ENCODE peak calls at places on chromosomes 13 and 19, in eight cellular contexts. Z is iPS DF 19.7, I is HS-5, Y is SHP77, V is H9, C is aorta, D is EL, F is NCI-H524. Q is an unnamed sample.

GRCh38 chr13:106238690-106239089 is 296.8 kb downstream of the EFNB2 start:
- DNase-seq in Z (no peak), F (no peak), Y (no peak), V (no peak), C (no peak), I (no peak), D (no peak), Q (no peak)

GRCh38 chr13:44040754-44041100 is 161.0 kb downstream of the LACC1 start:
- DNase-seq in D (peak; percentile 10), V (no peak), I (no peak), Z (no peak), Y (no peak), F (no peak), C (no peak), Q (no peak)

GRCh38 chr13:40490086-40490723 is 176.2 kb downstream of the FOXO1 start:
- DNase-seq in V (no peak), Y (no peak), I (no peak), F (peak; percentile 72), C (no peak), D (no peak), Z (no peak), Q (peak; percentile 53)

GRCh38 chr19:55535173-55535572 is 1.8 kb downstream of the SBK2 start:
- DNase-seq in F (no peak), Z (no peak), C (peak; percentile 34), Y (no peak), V (no peak), I (no peak), D (no peak), Q (no peak)

GRCh38 chr13:96984061-96984508 is 10.2 kb downstream of the OXGR1 start:
- DNase-seq in D (no peak), Z (no peak), Y (peak; percentile 96), C (no peak), F (peak; percentile 27), I (no peak), V (peak; percentile 53), Q (peak; percentile 94)

GRCh38 chr19:1040476-1041271 is 767 bp downstream of the ABCA7 start:
- DNase-seq in Z (peak; percentile 94), F (peak; percentile 97), Y (peak; percentile 86), I (peak; percentile 82), D (peak; percentile 94), V (peak; percentile 97), C (peak; percentile 92), Q (peak; percentile 92)

GRCh38 chr19:14979498-14980255 is at the start of gene SLC1A6:
- DNase-seq in D (no peak), Z (no peak), V (peak; percentile 79), I (no peak), Y (no peak), F (no peak), C (no peak), Q (peak; percentile 74)

GRCh38 chr13:97495678-97496077 is 61.7 kb downstream of the RAP2A start:
- DNase-seq in D (no peak), Z (no peak), C (no peak), V (no peak), Y (no peak), I (no peak), F (no peak), Q (peak; percentile 11)

GRCh38 chr19:54415208-54415900 is at the start of gene TTYH1:
- DNase-seq in I (no peak), Y (no peak), F (no peak), Z (no peak), D (no peak), C (no peak), V (peak; percentile 62), Q (peak; percentile 47)

GRCh38 chr19:40240332-40240731 is 13.8 kb upstream of the CCNP start:
- DNase-seq in C (no peak), Z (no peak), D (no peak), Y (no peak), I (no peak), V (no peak), F (no peak), Q (no peak)

GRCh38 chr13:101416181-101417042 is at the start of gene NALCN:
- DNase-seq in V (peak; percentile 39), C (peak; percentile 52), D (peak; percentile 38), I (no peak), F (peak; percentile 31), Z (no peak), Y (no peak), Q (peak; percentile 28)

GRCh38 chr13:99741979-99742378 is 229.6 kb downstream of the ZIC5 start:
- DNase-seq in I (no peak), Z (no peak), C (no peak), D (no peak), V (no peak), Y (no peak), F (no peak), Q (no peak)

GRCh38 chr19:58396691-58397532 is 1.5 kb downstream of the RNF225 start:
- DNase-seq in F (no peak), D (no peak), I (no peak), Y (no peak), V (no peak), C (peak; percentile 38), Z (no peak), Q (no peak)

GRCh38 chr13:38763446-38764381 is 76.8 kb downstream of the FREM2 start:
- DNase-seq in C (no peak), V (peak; percentile 37), I (no peak), F (peak; percentile 33), D (peak; percentile 9), Y (peak; percentile 49), Z (peak; percentile 9), Q (peak; percentile 72)

GRCh38 chr13:76440568-76440967 is 445.6 kb downstream of the KCTD12 start:
- DNase-seq in V (no peak), I (no peak), C (no peak), D (no peak), F (no peak), Y (no peak), Z (no peak), Q (no peak)

GRCh38 chr19:41734585-41734984 is 20.7 kb upstream of the CEACAM6 start:
- DNase-seq in Y (peak; percentile 38), Z (no peak), I (no peak), C (no peak), D (no peak), V (no peak), F (no peak), Q (no peak)

GRCh38 chr19:13169769-13170168 is 19.6 kb downstream of the IER2 start:
- DNase-seq in C (peak; percentile 66), Y (no peak), V (no peak), Z (no peak), D (peak; percentile 84), I (no peak), F (no peak), Q (no peak)

GRCh38 chr13:67369895-67370660 is 139.9 kb upstream of the PCDH9 start:
- DNase-seq in D (peak; percentile 71), Z (no peak), Y (no peak), V (no peak), F (no peak), C (no peak), I (no peak), Q (no peak)

GRCh38 chr19:1211494-1212234 is 6.1 kb downstream of the STK11 start:
- DNase-seq in D (no peak), Y (no peak), I (no peak), C (no peak), F (no peak), V (peak; percentile 79), Z (peak; percentile 48), Q (no peak)

GRCh38 chr13:20939662-20940061 is 37.1 kb upstream of the XPO4 start:
- DNase-seq in V (no peak), C (no peak), D (no peak), I (no peak), Y (no peak), F (no peak), Z (no peak), Q (no peak)

GRCh38 chr13:29868581-29868980 is 18.2 kb upstream of the UBL3 start:
- DNase-seq in V (no peak), C (no peak), I (no peak), Z (no peak), Y (no peak), D (no peak), F (no peak), Q (no peak)

GRCh38 chr13:44667950-44668349 is 91.8 kb upstream of the TSC22D1 start:
- DNase-seq in F (no peak), I (no peak), C (no peak), V (no peak), Z (no peak), D (peak; percentile 56), Y (no peak), Q (no peak)

GRCh38 chr13:85847012-85847411 is 47.8 kb upstream of the SLITRK6 start:
- DNase-seq in C (no peak), I (no peak), F (no peak), Y (no peak), D (no peak), V (no peak), Z (no peak), Q (no peak)

GRCh38 chr19:2807379-2808128 is 12.1 kb upstream of the ZNF554 start:
- DNase-seq in I (no peak), Z (no peak), C (no peak), V (no peak), D (no peak), Y (no peak), F (no peak), Q (no peak)

GRCh38 chr13:46369506-46370268 is 17.4 kb downstream of the RUBCNL start:
- DNase-seq in Z (no peak), F (no peak), V (no peak), Y (no peak), C (no peak), I (no peak), D (peak; percentile 60), Q (no peak)

GRCh38 chr13:89082623-89083022 is 1411.5 kb downstream of the SLITRK5 start:
- DNase-seq in D (no peak), Y (no peak), F (no peak), I (no peak), Z (no peak), V (no peak), C (no peak), Q (no peak)

GRCh38 chr13:73704587-73704986 is 429.6 kb downstream of the KLF12 start:
- DNase-seq in C (no peak), I (no peak), Z (no peak), F (no peak), Y (no peak), V (no peak), D (no peak), Q (no peak)

GRCh38 chr13:40597735-40598365 is 68.6 kb downstream of the FOXO1 start:
- DNase-seq in C (no peak), I (no peak), Z (no peak), F (no peak), V (no peak), D (no peak), Y (no peak), Q (no peak)

GRCh38 chr19:47012620-47013019 is 7.0 kb upstream of the NPAS1 start:
- DNase-seq in D (no peak), I (no peak), C (no peak), F (no peak), V (no peak), Y (no peak), Z (no peak), Q (no peak)

GRCh38 chr13:32881074-32881791 is 135.0 kb upstream of the KL start:
- DNase-seq in Z (no peak), Y (no peak), F (no peak), C (no peak), V (no peak), D (peak; percentile 58), I (no peak), Q (no peak)

GRCh38 chr13:111924676-111925075 is 142.3 kb upstream of the SOX1 start:
- DNase-seq in Y (no peak), D (no peak), I (no peak), Z (no peak), V (peak; percentile 8), C (no peak), F (no peak), Q (no peak)

GRCh38 chr13:40974460-40975407 is 44.4 kb downstream of the ELF1 start:
- DNase-seq in I (no peak), F (no peak), Z (no peak), C (no peak), Y (no peak), V (peak; percentile 35), D (peak; percentile 34), Q (no peak)

GRCh38 chr13:31172535-31172934 is 10.8 kb upstream of the HSPH1 start:
- DNase-seq in Z (no peak), I (peak; percentile 68), V (no peak), F (no peak), D (peak; percentile 94), C (no peak), Y (no peak), Q (no peak)

GRCh38 chr13:107006646-107007045 is 438.7 kb upstream of the ARGLU1 start:
- DNase-seq in D (no peak), F (no peak), Y (no peak), Z (no peak), V (no peak), C (no peak), I (no peak), Q (no peak)